ENCODE peak calls at places on chromosomes 12 and 14, in six cellular contexts. M is SK-N-SH, D is H1, N is HepG2, R is K562, K is GM12878. X is an unnamed sample.

GRCh38 chr12:47889040-47889439 is 15.8 kb downstream of the VDR start:
- DNase-seq in D (no peak), R (no peak), K (no peak), M (no peak), N (no peak), X (no peak)

GRCh38 chr14:105486974-105487448 is 325 bp downstream of the CRIP1 start:
- DNase-seq in M (no peak), K (no peak), N (no peak), D (peak; percentile 70), R (no peak), X (peak; percentile 78)

GRCh38 chr12:12726543-12727093 is 9.4 kb downstream of the CDKN1B start:
- DNase-seq in D (no peak), R (peak; percentile 28), N (no peak), K (no peak), M (peak; percentile 26), X (peak; percentile 41)

GRCh38 chr14:93184391-93185332 is at the start of the genes LYSET and MOAP1:
- DNase-seq in K (no peak), N (peak; percentile 79), R (peak; percentile 87), D (peak; percentile 87), M (peak; percentile 98), X (peak; percentile 76)

GRCh38 chr12:113186033-113186365 is 478 bp downstream of the RITA1 start:
- DNase-seq in N (peak; percentile 31), R (no peak), K (no peak), M (no peak), D (no peak), X (no peak)

GRCh38 chr14:104588066-104588857 is 8.7 kb downstream of the C14orf180 start:
- DNase-seq in M (peak; percentile 67), D (no peak), R (no peak), N (no peak), K (no peak), X (no peak)

GRCh38 chr14:92687681-92688433 is 60.6 kb downstream of the LGMN start:
- DNase-seq in D (peak; percentile 63), N (no peak), M (peak; percentile 71), K (no peak), R (no peak), X (no peak)

GRCh38 chr12:123034865-123035264 is 54.4 kb downstream of the ARL6IP4 start:
- DNase-seq in N (no peak), R (no peak), K (no peak), D (no peak), M (no peak), X (peak; percentile 48)

GRCh38 chr12:80282761-80283160 is 161.3 kb upstream of the PTPRQ start:
- DNase-seq in D (no peak), K (no peak), N (no peak), M (no peak), R (no peak), X (no peak)

GRCh38 chr12:11978985-11979384 is 91.8 kb upstream of the BCL2L14 start:
- DNase-seq in K (no peak), N (no peak), R (no peak), M (no peak), D (no peak), X (no peak)

GRCh38 chr12:14258468-14258947 is 107.0 kb upstream of the ATF7IP start:
- DNase-seq in N (no peak), M (no peak), K (no peak), D (no peak), R (peak; percentile 32), X (no peak)

GRCh38 chr12:1803736-1804135 is 16.6 kb upstream of the LRTM2 start:
- DNase-seq in R (no peak), M (peak; percentile 14), D (no peak), N (no peak), K (no peak), X (no peak)

GRCh38 chr14:77782202-77782601 is 17.7 kb upstream of the ADCK1 start:
- DNase-seq in M (no peak), K (no peak), R (no peak), D (no peak), N (no peak), X (no peak)

GRCh38 chr12:13745100-13745678 is 236.2 kb downstream of the GRIN2B start:
- DNase-seq in D (peak; percentile 45), R (no peak), K (no peak), M (no peak), N (no peak), X (no peak)

GRCh38 chr14:53325176-53325806 is 172.2 kb upstream of the DDHD1 start:
- DNase-seq in N (no peak), D (no peak), R (no peak), K (no peak), M (peak; percentile 7), X (no peak)

GRCh38 chr12:16658699-16659098 is 52.7 kb upstream of the LMO3 start:
- DNase-seq in K (no peak), M (no peak), R (no peak), N (no peak), D (no peak), X (no peak)

GRCh38 chr12:121792607-121793500 is 634 bp downstream of the RHOF start:
- DNase-seq in M (no peak), N (peak; percentile 62), D (no peak), R (no peak), K (no peak), X (no peak)

GRCh38 chr12:131863711-131864396 is 30.6 kb upstream of the ULK1 start:
- DNase-seq in R (no peak), D (no peak), K (no peak), M (peak; percentile 90), N (no peak), X (peak; percentile 53)

GRCh38 chr12:14860490-14860889 is 17.2 kb upstream of the ART4 start:
- DNase-seq in K (no peak), N (no peak), R (no peak), D (no peak), M (no peak), X (no peak)

GRCh38 chr14:69695664-69696527 is 71.0 kb upstream of the SRSF5 start:
- DNase-seq in K (no peak), D (no peak), N (no peak), R (no peak), M (peak; percentile 67), X (no peak)

GRCh38 chr12:131929530-131930456 is 717 bp downstream of the PUS1 start:
- DNase-seq in N (no peak), D (no peak), R (peak; percentile 81), K (no peak), M (peak; percentile 73), X (peak; percentile 41)

DNA sequence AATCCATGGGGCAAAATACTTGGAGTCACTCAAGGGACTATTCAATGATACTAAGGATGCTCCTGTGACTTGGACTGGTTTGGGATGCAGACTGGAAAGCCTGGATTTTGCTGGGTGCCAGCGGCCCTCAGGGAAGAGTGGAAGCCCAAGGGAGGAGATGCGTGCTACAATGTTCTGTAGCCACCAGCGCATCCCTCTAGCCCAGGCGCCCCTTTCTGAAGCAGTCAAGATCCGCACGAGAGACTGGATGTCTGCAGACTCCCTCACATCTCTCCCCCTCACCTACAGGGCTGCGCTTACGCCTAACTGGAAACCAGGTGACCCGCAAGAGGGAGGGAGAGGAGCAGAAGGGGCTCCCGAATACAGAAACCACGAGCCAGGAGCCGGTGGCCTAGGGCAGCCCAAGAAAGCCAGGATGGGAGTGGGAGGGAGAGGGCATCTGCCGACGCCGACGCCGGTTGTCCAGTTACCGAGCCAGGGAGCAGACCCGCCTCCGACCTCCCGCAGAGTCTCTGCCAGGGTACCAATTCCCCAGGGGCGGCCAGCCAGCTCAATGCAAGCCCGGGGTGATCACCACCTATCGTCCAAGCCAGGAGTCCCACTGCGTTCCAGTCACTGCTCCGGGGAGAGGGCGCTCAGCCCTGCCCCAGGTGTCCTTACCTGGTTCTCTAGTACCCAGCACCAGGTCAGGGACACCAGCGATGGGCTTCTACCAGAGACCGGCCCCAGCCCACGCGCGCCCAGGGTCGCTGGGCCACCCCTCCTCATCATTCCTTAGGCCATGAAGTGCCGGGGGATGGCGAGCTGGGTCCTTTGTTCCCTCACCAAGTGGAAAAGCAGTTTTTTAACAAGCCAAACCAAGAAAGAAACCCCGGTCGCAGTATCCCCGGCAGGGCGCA is 1.2 kb downstream of the NTN4 start:
- DNase-seq in D (no peak), N (no peak), K (no peak), M (peak; percentile 54), R (no peak), X (peak; percentile 72)
- TF ChIP-seq CHD2 in D (no peak), N (no peak), K (no peak), M (no peak), R (no peak), X (no peak)

GRCh38 chr12:54231236-54231635 is 42.5 kb upstream of the SMUG1 start:
- DNase-seq in R (no peak), M (no peak), K (no peak), D (no peak), N (no peak), X (no peak)

GRCh38 chr12:54228471-54228870 is 39.7 kb upstream of the SMUG1 start:
- DNase-seq in M (no peak), D (no peak), R (no peak), N (no peak), K (no peak), X (no peak)

GRCh38 chr12:54230555-54230954 is 41.8 kb upstream of the SMUG1 start:
- DNase-seq in D (no peak), N (no peak), K (no peak), M (no peak), R (no peak), X (no peak)

GRCh38 chr12:54227376-54227775 is 38.6 kb upstream of the SMUG1 start:
- DNase-seq in N (no peak), K (no peak), R (peak; percentile 39), D (no peak), M (no peak), X (no peak)

GRCh38 chr12:54229624-54230212 is 40.9 kb upstream of the SMUG1 start:
- DNase-seq in K (no peak), M (no peak), N (no peak), R (no peak), D (no peak), X (peak; percentile 66)
- TF ChIP-seq CHD2 in K (no peak), M (no peak), N (no peak), R (no peak), D (no peak), X (no peak)

DNA sequence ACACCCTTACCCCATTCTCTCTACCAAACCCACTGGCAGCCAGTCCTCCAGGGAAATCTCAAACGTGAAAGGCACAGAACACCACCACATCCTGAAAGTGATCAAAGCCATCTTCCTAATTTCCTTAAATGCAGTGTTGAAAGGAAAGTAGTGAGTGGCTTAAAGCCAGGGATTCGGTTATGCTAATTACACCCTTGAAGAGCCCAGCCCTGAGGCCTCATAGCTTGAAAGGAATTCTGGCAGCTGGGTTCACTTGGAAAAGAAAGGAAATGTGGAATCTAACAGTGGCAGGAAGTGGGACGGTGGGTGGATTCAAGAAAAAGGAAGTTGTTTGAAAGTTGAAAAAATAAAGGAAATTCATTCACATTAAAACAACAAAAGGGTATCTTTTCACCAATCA is 73.0 kb upstream of the FICD start:
- DNase-seq in K (no peak), M (no peak), R (no peak), D (peak; percentile 50), N (no peak), X (no peak)
- TF ChIP-seq CHD2 in K (no peak), M (no peak), R (no peak), D (no peak), N (no peak), X (no peak)

GRCh38 chr12:4293299-4293941 is 19.9 kb downstream of the CCND2 start:
- DNase-seq in D (no peak), R (no peak), N (no peak), M (no peak), K (no peak), X (no peak)
- TF ChIP-seq CHD2 in D (no peak), R (no peak), N (no peak), M (no peak), K (no peak), X (no peak)